ENCODE peak calls at places on chromosomes 12 and 14, in seven cellular contexts. One of them, this sample, is unnamed.

GRCh38 chr14:52021971-52022600 is 32.7 kb downstream of the RTRAF start:
- DNase-seq in Kasumi-1: no peak
- DNase-seq in NCI-H1105 treated with DMSO at 0.1 percent for 48 hours: no peak
- DNase-seq in left colon: no peak
- DNase-seq in NB4: no peak
- DNase-seq in H4: no peak
- DNase-seq in T47D: no peak
- DNase-seq in this sample: no peak

GRCh38 chr12:91926810-91927209 is 218.8 kb downstream of the BTG1 start:
- DNase-seq in H4: peak; percentile 83
- DNase-seq in NB4: no peak
- DNase-seq in NCI-H1105 treated with DMSO at 0.1 percent for 48 hours: peak; percentile 74
- DNase-seq in Kasumi-1: no peak
- DNase-seq in left colon: no peak
- DNase-seq in T47D: peak; percentile 77
- DNase-seq in this sample: no peak

GRCh38 chr12:109767991-109768900 is 54.6 kb downstream of the FAM222A start:
- DNase-seq in T47D: no peak
- DNase-seq in NB4: no peak
- DNase-seq in H4: no peak
- DNase-seq in Kasumi-1: no peak
- DNase-seq in left colon: no peak
- DNase-seq in NCI-H1105 treated with DMSO at 0.1 percent for 48 hours: no peak
- DNase-seq in this sample: no peak

GRCh38 chr14:36941783-36942521 is 230.5 kb downstream of the SLC25A21 start:
- DNase-seq in left colon: peak; percentile 80
- DNase-seq in NCI-H1105 treated with DMSO at 0.1 percent for 48 hours: peak; percentile 72
- DNase-seq in NB4: peak; percentile 69
- DNase-seq in H4: peak; percentile 67
- DNase-seq in T47D: peak; percentile 85
- DNase-seq in Kasumi-1: peak; percentile 70
- DNase-seq in this sample: peak; percentile 96

GRCh38 chr14:62099091-62099490 is 336.9 kb downstream of the SNAPC1 start:
- DNase-seq in H4: no peak
- DNase-seq in NCI-H1105 treated with DMSO at 0.1 percent for 48 hours: no peak
- DNase-seq in T47D: no peak
- DNase-seq in Kasumi-1: no peak
- DNase-seq in NB4: no peak
- DNase-seq in left colon: no peak
- DNase-seq in this sample: no peak

GRCh38 chr12:95054206-95054605 is 19.2 kb downstream of the NR2C1 start:
- DNase-seq in Kasumi-1: no peak
- DNase-seq in NCI-H1105 treated with DMSO at 0.1 percent for 48 hours: no peak
- DNase-seq in left colon: no peak
- DNase-seq in T47D: no peak
- DNase-seq in H4: no peak
- DNase-seq in NB4: no peak
- DNase-seq in this sample: no peak

GRCh38 chr12:51926718-51927117 is 19.4 kb downstream of the ACVRL1 start:
- DNase-seq in Kasumi-1: peak; percentile 19
- DNase-seq in NCI-H1105 treated with DMSO at 0.1 percent for 48 hours: no peak
- DNase-seq in NB4: peak; percentile 65
- DNase-seq in left colon: peak; percentile 77
- DNase-seq in H4: no peak
- DNase-seq in T47D: peak; percentile 72
- DNase-seq in this sample: peak; percentile 83

GRCh38 chr14:25042362-25043299 is 7.3 kb downstream of the STXBP6 start:
- DNase-seq in NB4: peak; percentile 9
- DNase-seq in H4: peak; percentile 24
- DNase-seq in NCI-H1105 treated with DMSO at 0.1 percent for 48 hours: peak; percentile 26
- DNase-seq in Kasumi-1: peak; percentile 65
- DNase-seq in T47D: peak; percentile 79
- DNase-seq in left colon: no peak
- DNase-seq in this sample: no peak

GRCh38 chr12:1698638-1699214 is 7.9 kb downstream of the ADIPOR2 start:
- DNase-seq in T47D: peak; percentile 25
- DNase-seq in left colon: no peak
- DNase-seq in Kasumi-1: no peak
- DNase-seq in H4: no peak
- DNase-seq in NCI-H1105 treated with DMSO at 0.1 percent for 48 hours: peak; percentile 2
- DNase-seq in NB4: no peak
- DNase-seq in this sample: no peak

GRCh38 chr12:63967358-63967757 is 122.9 kb downstream of the SRGAP1 start:
- DNase-seq in H4: no peak
- DNase-seq in T47D: no peak
- DNase-seq in NB4: no peak
- DNase-seq in Kasumi-1: no peak
- DNase-seq in left colon: no peak
- DNase-seq in NCI-H1105 treated with DMSO at 0.1 percent for 48 hours: no peak
- DNase-seq in this sample: no peak

GRCh38 chr14:68918612-68919011 is 60.5 kb downstream of the ACTN1 start:
- DNase-seq in left colon: no peak
- DNase-seq in T47D: no peak
- DNase-seq in NCI-H1105 treated with DMSO at 0.1 percent for 48 hours: no peak
- DNase-seq in H4: no peak
- DNase-seq in Kasumi-1: peak; percentile 29
- DNase-seq in NB4: no peak
- DNase-seq in this sample: no peak

GRCh38 chr14:68616255-68616902 is 176.5 kb downstream of the ZFP36L1 start:
- DNase-seq in T47D: peak; percentile 56
- DNase-seq in NCI-H1105 treated with DMSO at 0.1 percent for 48 hours: peak; percentile 13
- DNase-seq in Kasumi-1: peak; percentile 32
- DNase-seq in left colon: no peak
- DNase-seq in H4: no peak
- DNase-seq in NB4: peak; percentile 27
- DNase-seq in this sample: no peak

GRCh38 chr12:14099994-14100393 is 118.6 kb upstream of the GRIN2B start:
- DNase-seq in NCI-H1105 treated with DMSO at 0.1 percent for 48 hours: no peak
- DNase-seq in Kasumi-1: no peak
- DNase-seq in T47D: no peak
- DNase-seq in H4: no peak
- DNase-seq in left colon: no peak
- DNase-seq in NB4: no peak
- DNase-seq in this sample: peak; percentile 23

GRCh38 chr14:38339704-38340103 is 83.8 kb upstream of the CLEC14A start:
- DNase-seq in Kasumi-1: no peak
- DNase-seq in H4: no peak
- DNase-seq in NB4: no peak
- DNase-seq in left colon: no peak
- DNase-seq in T47D: no peak
- DNase-seq in NCI-H1105 treated with DMSO at 0.1 percent for 48 hours: no peak
- DNase-seq in this sample: no peak

GRCh38 chr12:88833641-88834116 is 253.4 kb upstream of the KITLG start:
- DNase-seq in NB4: no peak
- DNase-seq in H4: peak; percentile 5
- DNase-seq in left colon: no peak
- DNase-seq in Kasumi-1: no peak
- DNase-seq in T47D: no peak
- DNase-seq in NCI-H1105 treated with DMSO at 0.1 percent for 48 hours: no peak
- DNase-seq in this sample: no peak

GRCh38 chr14:92586001-92586947 is 72.7 kb downstream of the RIN3 start:
- DNase-seq in Kasumi-1: peak; percentile 94
- DNase-seq in H4: peak; percentile 99
- DNase-seq in NB4: peak; percentile 85
- DNase-seq in NCI-H1105 treated with DMSO at 0.1 percent for 48 hours: no peak
- DNase-seq in left colon: no peak
- DNase-seq in T47D: peak; percentile 64
- DNase-seq in this sample: no peak

GRCh38 chr12:11026118-11026517 is 3.7 kb upstream of the TAS2R19 start:
- DNase-seq in T47D: no peak
- DNase-seq in Kasumi-1: no peak
- DNase-seq in left colon: no peak
- DNase-seq in H4: no peak
- DNase-seq in NB4: no peak
- DNase-seq in NCI-H1105 treated with DMSO at 0.1 percent for 48 hours: no peak
- DNase-seq in this sample: no peak

GRCh38 chr12:94704452-94704871 is 54.1 kb upstream of the TMCC3 start:
- DNase-seq in T47D: peak; percentile 60
- DNase-seq in NB4: no peak
- DNase-seq in left colon: no peak
- DNase-seq in H4: peak; percentile 92
- DNase-seq in NCI-H1105 treated with DMSO at 0.1 percent for 48 hours: no peak
- DNase-seq in Kasumi-1: no peak
- DNase-seq in this sample: peak; percentile 57

GRCh38 chr12:52644078-52644415 is 8.0 kb downstream of the KRT2 start:
- DNase-seq in NCI-H1105 treated with DMSO at 0.1 percent for 48 hours: no peak
- DNase-seq in NB4: no peak
- DNase-seq in H4: no peak
- DNase-seq in left colon: no peak
- DNase-seq in T47D: no peak
- DNase-seq in Kasumi-1: no peak
- DNase-seq in this sample: no peak

GRCh38 chr14:85538636-85539035 is 8.7 kb downstream of the FLRT2 start:
- DNase-seq in NCI-H1105 treated with DMSO at 0.1 percent for 48 hours: no peak
- DNase-seq in NB4: no peak
- DNase-seq in T47D: no peak
- DNase-seq in Kasumi-1: no peak
- DNase-seq in left colon: no peak
- DNase-seq in H4: no peak
- DNase-seq in this sample: no peak

GRCh38 chr14:74547331-74547927 is 53.9 kb downstream of the ISCA2 start:
- DNase-seq in left colon: no peak
- DNase-seq in Kasumi-1: no peak
- DNase-seq in T47D: no peak
- DNase-seq in NCI-H1105 treated with DMSO at 0.1 percent for 48 hours: no peak
- DNase-seq in NB4: no peak
- DNase-seq in H4: no peak
- DNase-seq in this sample: no peak

GRCh38 chr12:113359939-113360748 is 1.8 kb downstream of the PLBD2 start:
- DNase-seq in NCI-H1105 treated with DMSO at 0.1 percent for 48 hours: no peak
- DNase-seq in left colon: peak; percentile 18
- DNase-seq in H4: peak; percentile 21
- DNase-seq in Kasumi-1: no peak
- DNase-seq in NB4: peak; percentile 28
- DNase-seq in T47D: no peak
- DNase-seq in this sample: no peak

GRCh38 chr12:102539651-102540553 is 59.5 kb upstream of the IGF1 start:
- DNase-seq in NB4: no peak
- DNase-seq in left colon: no peak
- DNase-seq in Kasumi-1: no peak
- DNase-seq in H4: peak; percentile 33
- DNase-seq in T47D: no peak
- DNase-seq in NCI-H1105 treated with DMSO at 0.1 percent for 48 hours: no peak
- DNase-seq in this sample: peak; percentile 17

GRCh38 chr12:23472329-23472971 is 477.0 kb downstream of the SOX5 start:
- DNase-seq in Kasumi-1: no peak
- DNase-seq in left colon: no peak
- DNase-seq in T47D: peak; percentile 30
- DNase-seq in H4: no peak
- DNase-seq in NB4: no peak
- DNase-seq in NCI-H1105 treated with DMSO at 0.1 percent for 48 hours: no peak
- DNase-seq in this sample: no peak

GRCh38 chr12:104505095-104505819 is 48.5 kb downstream of the CHST11 start:
- DNase-seq in T47D: no peak
- DNase-seq in Kasumi-1: no peak
- DNase-seq in NB4: no peak
- DNase-seq in left colon: no peak
- DNase-seq in H4: no peak
- DNase-seq in NCI-H1105 treated with DMSO at 0.1 percent for 48 hours: peak; percentile 96
- DNase-seq in this sample: peak; percentile 48

GRCh38 chr12:64621257-64621942 is 11.1 kb downstream of the RASSF3 start:
- DNase-seq in NB4: peak; percentile 68
- DNase-seq in H4: peak; percentile 59
- DNase-seq in Kasumi-1: peak; percentile 58
- DNase-seq in T47D: no peak
- DNase-seq in NCI-H1105 treated with DMSO at 0.1 percent for 48 hours: no peak
- DNase-seq in left colon: no peak
- DNase-seq in this sample: peak; percentile 95

GRCh38 chr14:26855051-26855753 is 257.4 kb upstream of the NOVA1 start:
- DNase-seq in T47D: no peak
- DNase-seq in NCI-H1105 treated with DMSO at 0.1 percent for 48 hours: no peak
- DNase-seq in left colon: no peak
- DNase-seq in NB4: no peak
- DNase-seq in Kasumi-1: no peak
- DNase-seq in H4: no peak
- DNase-seq in this sample: no peak